ENCODE peak calls at places on chromosome 21, in four cellular contexts. One of them, this sample, is unnamed.
A peak's percentile ranks its signal among the peaks of the same experiment; 100 is the strongest.

GRCh38 chr21:38277501-38278111 is 20.8 kb downstream of the KCNJ15 start:
- DNase-seq in B cell: no peak
- DNase-seq in type B pancreatic cell: no peak
- DNase-seq in A673: peak; percentile 14
- DNase-seq in this sample: peak; percentile 99

GRCh38 chr21:43884012-43884860 is 19.2 kb downstream of the AGPAT3 start:
- DNase-seq in type B pancreatic cell: no peak
- DNase-seq in A673: peak; percentile 47
- DNase-seq in B cell: no peak
- DNase-seq in this sample: no peak

GRCh38 chr21:42757422-42757821 is 104.0 kb downstream of the PDE9A start:
- DNase-seq in type B pancreatic cell: no peak
- DNase-seq in A673: no peak
- DNase-seq in B cell: no peak
- DNase-seq in this sample: no peak

GRCh38 chr21:37253991-37254390 is 13.1 kb downstream of the VPS26C start:
- DNase-seq in A673: no peak
- DNase-seq in type B pancreatic cell: no peak
- DNase-seq in B cell: no peak
- DNase-seq in this sample: no peak

GRCh38 chr21:14889080-14889805 is 175.6 kb downstream of the NRIP1 start:
- DNase-seq in A673: no peak
- DNase-seq in B cell: no peak
- DNase-seq in type B pancreatic cell: no peak
- DNase-seq in this sample: peak; percentile 43

GRCh38 chr21:34004984-34005383 is 68.4 kb upstream of the MRPS6 start:
- DNase-seq in A673: no peak
- DNase-seq in B cell: no peak
- DNase-seq in type B pancreatic cell: no peak
- DNase-seq in this sample: no peak

GRCh38 chr21:35367558-35367957 is 318.5 kb upstream of the RUNX1 start:
- DNase-seq in B cell: no peak
- DNase-seq in type B pancreatic cell: no peak
- DNase-seq in A673: no peak
- DNase-seq in this sample: no peak

GRCh38 chr21:18000961-18001522 is 181.9 kb upstream of the C21orf91 start:
- DNase-seq in A673: no peak
- DNase-seq in type B pancreatic cell: no peak
- DNase-seq in B cell: no peak
- DNase-seq in this sample: no peak

GRCh38 chr21:20728691-20729090 is 269.5 kb upstream of the NCAM2 start:
- DNase-seq in A673: no peak
- DNase-seq in type B pancreatic cell: no peak
- DNase-seq in B cell: no peak
- DNase-seq in this sample: no peak

GRCh38 chr21:30695956-30696355 is 22.6 kb downstream of the KRTAP21-3 start:
- DNase-seq in B cell: no peak
- DNase-seq in A673: no peak
- DNase-seq in type B pancreatic cell: no peak
- DNase-seq in this sample: no peak

GRCh38 chr21:38544681-38545080 is 46.4 kb upstream of the ERG start:
- DNase-seq in type B pancreatic cell: no peak
- DNase-seq in A673: no peak
- DNase-seq in B cell: no peak
- DNase-seq in this sample: peak; percentile 27

GRCh38 chr21:24456358-24456757 is 1150.9 kb downstream of the MRPL39 start:
- DNase-seq in B cell: no peak
- DNase-seq in type B pancreatic cell: no peak
- DNase-seq in A673: no peak
- DNase-seq in this sample: no peak

GRCh38 chr21:18147678-18148077 is 97.0 kb upstream of the CHODL start:
- DNase-seq in A673: no peak
- DNase-seq in type B pancreatic cell: no peak
- DNase-seq in B cell: no peak
- DNase-seq in this sample: no peak

GRCh38 chr21:22020221-22020620 is 1022.0 kb downstream of the NCAM2 start:
- DNase-seq in type B pancreatic cell: no peak
- DNase-seq in A673: no peak
- DNase-seq in B cell: no peak
- DNase-seq in this sample: no peak

GRCh38 chr21:37800496-37801061 is 115.7 kb downstream of the KCNJ6 start:
- DNase-seq in type B pancreatic cell: no peak
- DNase-seq in B cell: no peak
- DNase-seq in A673: no peak
- DNase-seq in this sample: no peak

GRCh38 chr21:42466700-42467612 is 29.1 kb downstream of the RSPH1 start:
- DNase-seq in A673: peak; percentile 48
- DNase-seq in type B pancreatic cell: no peak
- DNase-seq in B cell: peak; percentile 23
- DNase-seq in this sample: no peak

GRCh38 chr21:34166468-34166867 is 93.1 kb downstream of the MRPS6 start:
- DNase-seq in B cell: no peak
- DNase-seq in A673: peak; percentile 15
- DNase-seq in type B pancreatic cell: no peak
- DNase-seq in this sample: no peak

GRCh38 chr21:46457801-46458314 is 833 bp upstream of the DIP2A start:
- DNase-seq in B cell: no peak
- DNase-seq in A673: peak; percentile 42
- DNase-seq in type B pancreatic cell: peak; percentile 75
- DNase-seq in this sample: peak; percentile 43

GRCh38 chr21:14215971-14216621 is at the start of gene RBM11:
- DNase-seq in B cell: peak; percentile 92
- DNase-seq in type B pancreatic cell: peak; percentile 86
- DNase-seq in A673: peak; percentile 96
- DNase-seq in this sample: no peak

GRCh38 chr21:25881524-25882376 is 147.0 kb downstream of the GABPA start:
- DNase-seq in B cell: peak; percentile 72
- DNase-seq in type B pancreatic cell: no peak
- DNase-seq in A673: peak; percentile 78
- DNase-seq in this sample: peak; percentile 36

GRCh38 chr21:46456750-46457149 is 1.9 kb upstream of the DIP2A start:
- DNase-seq in A673: no peak
- DNase-seq in B cell: no peak
- DNase-seq in type B pancreatic cell: no peak
- DNase-seq in this sample: no peak

GRCh38 chr21:35217504-35218060 is 168.5 kb upstream of the RUNX1 start:
- DNase-seq in B cell: no peak
- DNase-seq in A673: no peak
- DNase-seq in type B pancreatic cell: no peak
- DNase-seq in this sample: peak; percentile 93

GRCh38 chr21:25607812-25608737 is 794 bp upstream of the MRPL39 start:
- DNase-seq in type B pancreatic cell: peak; percentile 81
- DNase-seq in A673: peak; percentile 88
- DNase-seq in B cell: peak; percentile 86
- DNase-seq in this sample: peak; percentile 74

GRCh38 chr21:36415375-36415774 is 30.2 kb downstream of the CHAF1B start:
- DNase-seq in B cell: no peak
- DNase-seq in type B pancreatic cell: no peak
- DNase-seq in A673: no peak
- DNase-seq in this sample: no peak

DNA sequence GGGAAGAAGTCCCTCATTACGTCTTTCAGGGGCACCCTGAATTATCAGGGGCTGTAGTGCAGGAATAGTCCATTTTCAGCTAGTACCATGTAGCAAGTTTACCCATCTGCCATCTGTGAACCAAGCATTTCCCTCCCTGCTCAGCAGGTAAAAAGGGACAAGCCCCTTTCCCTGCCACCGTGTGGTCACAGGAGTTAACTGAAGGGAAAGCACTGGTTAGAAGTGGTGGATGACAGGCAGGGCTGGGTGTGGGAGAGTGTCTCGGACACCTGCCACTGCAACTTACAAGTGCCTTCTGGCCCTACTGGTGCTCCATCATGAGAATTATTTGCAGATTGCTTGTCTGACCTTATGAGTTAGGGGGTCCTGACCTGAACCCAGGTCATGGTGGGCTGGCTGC is 32.0 kb upstream of the IGSF5 start:
- DNase-seq in B cell: no peak
- DNase-seq in type B pancreatic cell: no peak
- DNase-seq in A673: no peak
- DNase-seq in this sample: no peak
- TF ChIP-seq CTCF in B cell: no peak
- TF ChIP-seq CTCF in type B pancreatic cell: peak; percentile 37
- TF ChIP-seq CTCF in A673: no peak
- TF ChIP-seq CTCF in this sample: peak; percentile 33

DNA sequence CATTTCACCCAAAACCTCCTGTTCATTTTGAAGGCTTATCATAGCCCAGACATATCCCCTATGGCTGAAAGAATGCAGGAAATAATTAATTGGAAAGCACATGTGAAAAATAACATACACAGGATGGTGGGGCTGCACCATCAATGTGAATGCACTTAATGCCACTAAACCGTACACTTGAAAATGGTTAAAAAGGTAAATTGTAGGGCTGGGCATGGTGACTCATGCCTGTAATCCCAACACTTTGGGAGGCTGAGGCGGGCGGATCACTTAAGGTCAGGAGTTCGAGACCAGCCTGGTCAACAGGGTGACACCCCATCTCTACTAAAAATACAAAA is 98.7 kb upstream of the BACE2 start:
- DNase-seq in B cell: no peak
- DNase-seq in A673: no peak
- DNase-seq in type B pancreatic cell: no peak
- DNase-seq in this sample: no peak
- TF ChIP-seq CTCF in B cell: peak; percentile 14
- TF ChIP-seq CTCF in A673: no peak
- TF ChIP-seq CTCF in type B pancreatic cell: peak; percentile 18
- TF ChIP-seq CTCF in this sample: peak; percentile 6

DNA sequence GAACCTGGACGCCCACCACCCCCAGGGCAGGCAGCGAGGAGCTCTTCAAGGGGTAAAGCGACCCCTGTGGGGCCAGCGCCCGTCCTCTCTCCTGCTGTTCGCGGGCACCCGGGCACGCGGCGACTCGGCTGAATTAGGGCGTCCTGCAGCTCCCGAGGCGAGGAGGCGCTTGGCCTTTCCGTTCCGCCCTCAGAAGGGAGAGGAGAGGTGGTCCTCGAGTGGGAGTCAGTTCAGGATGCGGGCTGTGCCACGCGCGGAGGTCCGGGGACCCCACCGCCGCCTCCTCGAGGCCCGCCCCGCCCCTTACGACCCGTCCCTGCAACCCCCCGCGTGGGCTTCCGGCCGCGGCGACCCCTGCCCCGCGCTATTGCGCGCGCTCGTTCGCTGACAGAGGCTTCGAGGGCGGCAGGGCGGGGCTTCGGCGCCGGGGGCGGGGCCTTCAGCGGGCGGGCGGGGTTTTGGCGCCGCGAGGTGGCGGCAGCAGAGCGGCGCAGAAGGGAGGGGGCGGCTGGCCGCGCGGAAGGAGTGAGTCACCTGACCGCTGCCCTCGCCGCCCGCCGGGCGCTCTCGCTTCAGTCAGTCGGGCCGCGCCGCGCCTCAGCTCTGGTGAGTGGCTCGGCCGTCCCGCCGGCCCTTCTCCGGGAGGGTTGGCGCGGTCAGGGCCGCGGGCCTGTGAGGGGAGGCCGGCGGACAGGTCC is at the start of gene BACH1:
- DNase-seq in B cell: peak; percentile 95
- DNase-seq in A673: peak; percentile 90
- DNase-seq in type B pancreatic cell: peak; percentile 91
- DNase-seq in this sample: peak; percentile 85
- TF ChIP-seq CTCF in B cell: peak; percentile 46
- TF ChIP-seq CTCF in A673: peak; percentile 31
- TF ChIP-seq CTCF in type B pancreatic cell: peak; percentile 36
- TF ChIP-seq CTCF in this sample: peak; percentile 77

DNA sequence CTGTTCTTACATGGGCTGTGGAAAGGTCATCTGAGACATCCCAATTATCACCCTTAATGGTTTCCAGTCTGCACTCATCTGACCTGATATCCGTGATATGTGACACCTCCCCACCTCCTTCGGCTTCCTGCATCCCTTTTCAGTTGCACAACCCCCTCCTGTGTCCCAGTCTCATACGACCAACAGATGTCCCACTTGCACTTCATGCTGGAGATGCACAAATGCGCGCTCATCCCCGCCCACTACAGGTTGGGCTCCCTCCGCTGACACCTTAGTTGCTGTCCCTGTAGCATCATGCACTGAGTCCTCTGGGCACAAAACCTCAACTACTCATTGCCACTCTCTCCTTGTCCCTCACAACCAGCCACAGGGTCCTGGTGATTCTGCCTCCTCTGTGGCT is 94.4 kb downstream of the MIS18A start:
- DNase-seq in type B pancreatic cell: no peak
- DNase-seq in A673: no peak
- DNase-seq in B cell: no peak
- DNase-seq in this sample: no peak
- TF ChIP-seq CTCF in type B pancreatic cell: no peak
- TF ChIP-seq CTCF in A673: no peak
- TF ChIP-seq CTCF in B cell: no peak
- TF ChIP-seq CTCF in this sample: no peak

DNA sequence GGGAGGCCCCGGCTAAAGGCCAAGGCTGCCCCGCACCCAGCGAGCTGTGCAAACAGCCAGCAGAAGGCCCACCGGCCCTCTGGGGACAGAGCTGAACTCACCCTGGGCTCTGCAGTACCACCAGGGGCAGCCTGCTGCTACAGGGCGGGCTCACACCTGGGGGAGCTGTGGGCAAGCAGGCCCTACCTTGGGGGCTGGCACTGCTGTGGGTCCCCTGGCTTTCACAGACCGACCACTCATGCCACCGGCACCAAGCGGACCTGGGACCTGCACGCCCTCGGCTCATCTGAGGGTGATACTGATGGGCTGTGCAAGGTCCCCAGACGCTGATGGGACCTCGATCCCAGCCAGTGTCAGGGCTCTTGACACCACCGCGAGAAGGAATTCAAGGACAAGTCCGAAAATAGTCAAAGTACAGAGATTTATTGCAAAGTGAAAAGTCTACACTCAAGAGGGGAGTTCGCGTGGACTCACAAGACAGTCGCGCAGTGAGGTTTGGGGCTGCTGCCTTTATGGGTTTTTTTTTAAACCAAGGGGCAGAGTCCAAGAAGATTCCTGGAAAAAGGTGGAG is 61.0 kb upstream of the ADARB1 start:
- DNase-seq in B cell: no peak
- DNase-seq in A673: no peak
- DNase-seq in type B pancreatic cell: no peak
- DNase-seq in this sample: no peak
- TF ChIP-seq CTCF in B cell: no peak
- TF ChIP-seq CTCF in A673: no peak
- TF ChIP-seq CTCF in type B pancreatic cell: no peak
- TF ChIP-seq CTCF in this sample: no peak

This sample was measured in HFFc6.